ENCODE peak calls at places on chromosome 14, in four cellular contexts. C is A549, G is SK-N-SH, T is GM12878. K is an unnamed sample.

GRCh38 chr14:78519863-78520262 is 349.7 kb downstream of the NRXN3 start:
- DNase-seq in C (no peak), G (no peak), T (no peak), K (peak)

GRCh38 chr14:99560946-99561683 is 42.9 kb downstream of the CCDC85C start:
- DNase-seq in C (no peak), G (peak), T (no peak), K (no peak)

GRCh38 chr14:21428930-21429329 is 27.0 kb downstream of the CHD8 start:
- DNase-seq in C (no peak), G (no peak), T (no peak), K (no peak)

GRCh38 chr14:52911904-52912303 is 38.9 kb downstream of the FERMT2 start:
- DNase-seq in C (no peak), G (no peak), T (no peak), K (no peak)

GRCh38 chr14:50229646-50230045 is 1.7 kb downstream of the SOS2 start:
- DNase-seq in C (no peak), G (no peak), T (no peak), K (no peak)

GRCh38 chr14:49977126-49977841 is 84.4 kb downstream of the ARF6 start:
- DNase-seq in C (no peak), G (no peak), T (no peak), K (no peak)

GRCh38 chr14:95765016-95765415 is 51.1 kb upstream of the TCL1A start:
- DNase-seq in C (no peak), G (no peak), T (no peak), K (no peak)

GRCh38 chr14:69226736-69227135 is 33.2 kb upstream of the GALNT16 start:
- DNase-seq in C (no peak), G (no peak), T (no peak), K (no peak)

GRCh38 chr14:75123991-75124390 is 2.9 kb downstream of the NEK9 start:
- DNase-seq in C (peak), G (peak), T (no peak), K (no peak)
- TF ChIP-seq PBX3 in C (no peak), G (no peak), T (no peak), K (no peak)

DNA sequence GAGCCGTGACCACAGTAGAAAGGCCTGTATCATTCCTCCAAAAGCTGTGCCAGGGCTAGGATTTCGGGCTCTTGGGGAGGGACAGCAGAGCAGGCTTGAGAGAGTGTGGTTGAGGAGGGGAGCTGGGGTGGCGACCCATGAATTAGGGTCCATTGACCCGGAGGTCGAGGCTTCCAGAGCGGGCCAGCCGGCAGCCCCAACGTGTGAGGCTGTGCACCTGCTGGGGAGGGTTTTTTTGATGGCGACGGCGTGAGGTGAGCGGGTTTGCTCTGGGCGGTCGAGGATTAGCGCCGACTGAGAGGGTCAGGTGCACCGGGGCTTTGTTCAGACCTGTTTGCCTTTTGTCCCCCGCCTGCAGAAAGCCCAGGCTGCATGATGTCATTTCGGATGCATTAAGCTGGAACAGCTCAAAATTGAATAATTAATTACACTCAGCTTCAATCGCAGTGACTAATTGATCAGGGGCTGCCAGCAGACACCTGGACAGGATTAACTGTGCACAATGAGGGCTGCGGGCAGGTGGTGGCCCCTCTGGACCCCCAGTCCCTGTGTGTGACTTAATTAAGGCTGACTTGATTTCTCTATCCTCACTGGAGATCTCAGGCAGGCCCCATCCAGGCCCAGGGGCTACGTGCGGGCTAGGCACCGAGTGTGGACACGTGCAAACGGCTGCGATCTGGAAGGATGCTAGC is 42.1 kb upstream of the MEG3 start:
- DNase-seq in C (no peak), G (peak), T (no peak), K (no peak)
- TF ChIP-seq PBX3 in C (no peak), G (no peak), T (no peak), K (no peak)

GRCh38 chr14:101731187-101732080 is 30.1 kb upstream of the PPP2R5C start:
- DNase-seq in C (peak), G (no peak), T (peak), K (peak)

GRCh38 chr14:101735453-101735852 is 26.1 kb upstream of the PPP2R5C start:
- DNase-seq in C (no peak), G (no peak), T (no peak), K (no peak)

GRCh38 chr14:101734241-101734847 is 27.2 kb upstream of the PPP2R5C start:
- DNase-seq in C (no peak), G (no peak), T (no peak), K (no peak)

GRCh38 chr14:101732128-101732527 is 29.4 kb upstream of the PPP2R5C start:
- DNase-seq in C (no peak), G (no peak), T (no peak), K (no peak)

DNA sequence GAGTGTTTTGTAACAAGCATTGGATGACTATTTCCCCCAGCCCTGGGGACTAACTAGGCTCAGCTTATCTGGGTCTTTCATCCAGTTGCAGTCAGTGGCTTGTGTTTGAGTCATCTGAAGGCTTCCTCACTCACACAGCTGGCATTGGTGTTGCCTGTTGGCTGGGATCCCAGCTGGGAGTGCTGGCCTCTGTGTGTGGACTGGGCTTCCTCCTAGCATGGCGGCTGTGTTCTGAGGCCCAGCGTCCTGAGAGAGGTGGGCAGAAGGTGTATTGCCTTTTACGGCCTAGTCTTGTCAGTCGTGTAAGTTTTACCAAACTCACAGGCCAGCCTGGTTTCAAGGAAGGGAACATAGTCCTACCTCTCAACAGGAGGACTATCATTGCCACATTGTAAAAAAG is 28.3 kb upstream of the PPP2R5C start:
- DNase-seq in C (no peak), G (no peak), T (no peak), K (no peak)
- TF ChIP-seq PBX3 in C (no peak), G (no peak), T (no peak), K (no peak)

GRCh38 chr14:103621860-103622259 is 7.2 kb upstream of the KLC1 start:
- DNase-seq in C (no peak), G (no peak), T (no peak), K (no peak)

GRCh38 chr14:103616635-103617300 is 12.2 kb upstream of the KLC1 start:
- DNase-seq in C (no peak), G (no peak), T (no peak), K (no peak)

GRCh38 chr14:103623883-103624482 is 5.0 kb upstream of the KLC1 start:
- DNase-seq in C (no peak), G (no peak), T (no peak), K (no peak)

GRCh38 chr14:103623308-103623707 is 5.7 kb upstream of the KLC1 start:
- DNase-seq in C (no peak), G (no peak), T (no peak), K (no peak)

DNA sequence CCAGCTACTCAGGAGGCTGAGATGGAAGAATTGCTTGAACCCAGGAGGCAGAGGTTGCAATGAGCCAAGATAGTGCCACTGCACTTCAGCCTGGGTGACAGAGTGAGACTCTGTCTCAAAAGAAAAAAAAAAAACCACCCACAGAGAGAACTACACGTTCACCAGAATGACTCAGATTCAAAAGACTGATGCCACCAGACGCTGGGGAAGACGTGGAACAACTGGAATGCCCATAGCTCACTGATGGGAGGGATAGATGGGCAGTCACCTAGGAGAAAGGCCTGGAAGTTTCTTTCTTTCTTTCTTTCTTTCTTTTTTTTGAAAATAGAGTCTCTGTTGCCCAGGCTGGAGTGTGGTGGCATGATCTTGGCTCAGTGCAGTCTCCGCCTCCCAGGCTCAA is 10.0 kb upstream of the KLC1 start:
- DNase-seq in C (no peak), G (no peak), T (no peak), K (no peak)
- TF ChIP-seq PBX3 in C (no peak), G (no peak), T (no peak), K (no peak)

DNA sequence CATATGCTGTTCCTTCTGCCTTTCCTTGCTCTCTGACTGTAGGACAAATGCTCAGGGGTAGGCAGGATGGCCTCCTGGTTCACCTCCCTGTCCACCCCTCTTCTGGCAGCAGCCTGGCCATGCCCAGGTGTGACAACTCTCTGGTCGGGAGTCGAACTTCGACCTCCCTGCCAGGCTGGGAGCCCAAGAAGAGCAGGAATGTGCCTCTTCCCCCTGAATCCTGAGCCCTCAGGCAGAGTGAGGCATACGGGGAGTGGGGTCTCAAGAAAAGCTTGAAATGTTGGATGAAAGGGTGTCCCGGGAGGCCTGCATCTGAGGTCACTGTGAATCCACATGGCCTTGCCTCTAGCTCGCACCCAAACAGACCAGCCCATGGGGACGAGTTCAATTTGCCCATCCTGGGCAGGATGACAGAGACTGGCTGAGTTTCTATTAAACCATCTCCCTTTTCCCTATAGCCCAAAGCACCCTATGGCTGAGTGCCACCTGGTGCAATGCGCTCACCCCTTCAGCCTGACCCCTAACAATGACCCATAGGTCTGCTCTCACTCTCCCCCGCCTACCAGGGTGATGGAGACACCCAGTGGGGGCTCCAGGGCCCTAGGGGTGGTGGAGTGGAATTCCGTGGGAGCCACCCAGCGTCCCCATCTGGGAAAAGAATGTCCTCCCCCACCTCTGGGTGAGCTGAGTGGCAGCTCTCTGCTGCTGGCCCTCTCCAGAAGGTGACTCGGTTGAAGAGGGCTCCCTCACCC is 52.9 kb upstream of the DIO3 start:
- DNase-seq in C (no peak), G (no peak), T (no peak), K (no peak)
- TF ChIP-seq PBX3 in C (no peak), G (no peak), T (no peak), K (no peak)

DNA sequence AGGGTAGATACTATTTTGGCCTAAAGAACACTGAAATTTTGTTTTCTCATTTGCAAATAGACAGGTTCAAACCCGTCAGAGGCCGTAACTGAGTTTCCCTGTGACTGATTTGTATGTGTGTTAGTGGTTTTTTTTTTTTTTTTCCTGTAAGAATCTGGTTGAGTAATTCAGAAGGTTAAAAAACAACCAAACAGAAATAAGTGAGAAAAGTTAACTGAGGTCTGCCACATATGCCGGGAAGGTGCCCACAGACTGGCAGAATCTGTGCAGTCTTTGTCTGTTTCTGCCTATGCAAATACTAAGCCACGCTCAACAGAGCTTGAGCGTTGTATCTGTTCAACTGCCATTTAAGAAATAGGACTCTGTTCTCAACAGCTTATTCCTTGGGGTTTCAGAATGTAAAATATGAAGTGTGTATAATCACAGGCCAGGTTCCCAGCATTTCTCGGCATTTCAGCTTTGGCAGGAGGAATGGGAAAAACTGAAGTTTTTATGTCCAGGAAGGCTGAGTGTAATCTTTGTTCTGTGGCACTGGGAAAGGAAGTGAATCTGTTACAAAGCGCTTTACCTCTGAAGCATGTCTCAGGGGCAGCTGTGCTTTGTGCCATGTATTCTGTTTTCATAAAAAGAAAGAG is 181.9 kb downstream of the PRKCH start:
- DNase-seq in C (no peak), G (no peak), T (peak), K (no peak)
- TF ChIP-seq PBX3 in C (no peak), G (no peak), T (no peak), K (no peak)

GRCh38 chr14:105192866-105193731 is 12.0 kb upstream of the NUDT14 start:
- DNase-seq in C (no peak), G (no peak), T (no peak), K (no peak)
- TF ChIP-seq PBX3 in C (no peak), G (no peak), T (no peak), K (no peak)

GRCh38 chr14:74613211-74613914 is 1.3 kb upstream of the LTBP2 start:
- DNase-seq in C (no peak), G (no peak), T (no peak), K (no peak)

GRCh38 chr14:74610199-74610865 is 1.7 kb downstream of the LTBP2 start:
- DNase-seq in C (no peak), G (no peak), T (no peak), K (no peak)

GRCh38 chr14:74610866-74611671 is 968 bp downstream of the LTBP2 start:
- DNase-seq in C (no peak), G (no peak), T (no peak), K (no peak)

GRCh38 chr14:74611672-74612345 is at the start of gene LTBP2:
- DNase-seq in C (no peak), G (peak), T (no peak), K (no peak)

GRCh38 chr14:74612346-74613021 is 447 bp upstream of the LTBP2 start:
- DNase-seq in C (peak), G (peak), T (no peak), K (peak)
- TF ChIP-seq PBX3 in C (no peak), G (no peak), T (no peak), K (no peak)

GRCh38 chr14:37900582-37900981 is 305.2 kb downstream of the TTC6 start:
- DNase-seq in C (no peak), G (no peak), T (no peak), K (no peak)

GRCh38 chr14:37903561-37904191 is 304.0 kb upstream of the SSTR1 start:
- DNase-seq in C (peak), G (peak), T (no peak), K (peak)

GRCh38 chr14:37899365-37899764 is 303.9 kb downstream of the TTC6 start:
- DNase-seq in C (no peak), G (no peak), T (no peak), K (no peak)

DNA sequence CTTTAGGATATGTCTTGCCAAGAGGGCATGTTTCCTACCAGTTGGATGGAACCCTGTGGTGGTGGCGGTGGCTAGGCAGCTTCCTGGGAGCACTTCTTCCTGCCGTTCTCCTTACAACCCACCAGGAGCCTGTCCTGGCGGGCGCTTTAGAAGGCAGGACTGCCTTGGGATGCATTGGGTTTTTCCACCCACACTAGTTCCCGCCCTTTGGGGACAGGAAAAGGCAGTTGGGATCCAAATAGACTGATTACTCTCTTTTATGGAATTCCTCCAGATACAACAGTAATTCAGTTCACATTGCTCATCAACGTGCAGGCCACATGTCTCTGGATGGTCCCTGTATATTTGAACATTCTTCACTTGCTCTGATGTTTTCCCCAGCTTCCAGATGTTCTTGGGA is 305.7 kb upstream of the SSTR1 start:
- DNase-seq in C (no peak), G (no peak), T (no peak), K (no peak)
- TF ChIP-seq PBX3 in C (no peak), G (no peak), T (no peak), K (no peak)

K was measured in HepG2.